ENCODE peak calls at places on chromosomes 1 and 21, in four cellular contexts. V is WTC11, R is K562, H is HepG2. N is an unnamed sample.

GRCh38 chr1:207670192-207670591 is 25.3 kb downstream of the CR1L start:
- DNase-seq in H (no peak), V (no peak), R (no peak), N (no peak)

GRCh38 chr1:205488074-205488723 is 16.3 kb upstream of the CDK18 start:
- DNase-seq in R (peak), H (peak), V (peak), N (peak)

GRCh38 chr1:161838362-161838761 is 72.2 kb downstream of the ATF6 start:
- DNase-seq in R (no peak), V (no peak), H (no peak), N (no peak)

GRCh38 chr1:239545466-239545865 is 159.1 kb downstream of the CHRM3 start:
- DNase-seq in R (no peak), H (no peak), V (no peak), N (no peak)

GRCh38 chr1:156152628-156153027 is 757 bp upstream of the SEMA4A start:
- DNase-seq in V (no peak), R (no peak), H (no peak), N (no peak)

GRCh38 chr1:147919881-147920280 is 8.3 kb upstream of the GPR89B start:
- DNase-seq in H (no peak), R (no peak), V (no peak), N (no peak)

GRCh38 chr1:48196168-48196716 is 26.3 kb upstream of the SLC5A9 start:
- DNase-seq in V (no peak), R (no peak), H (no peak), N (no peak)

GRCh38 chr21:35024071-35024420 is 25.1 kb downstream of the RUNX1 start:
- DNase-seq in R (no peak), V (no peak), H (peak), N (no peak)

GRCh38 chr1:17538428-17539130 is 919 bp upstream of the ARHGEF10L start:
- DNase-seq in V (peak), H (peak), R (no peak), N (peak)

GRCh38 chr1:182229907-182230522 is 161.6 kb downstream of the GLUL start:
- DNase-seq in R (no peak), H (no peak), V (no peak), N (no peak)

GRCh38 chr1:48246727-48247126 is 24.2 kb downstream of the SLC5A9 start:
- DNase-seq in H (no peak), R (no peak), V (no peak), N (no peak)

GRCh38 chr1:70033934-70034333 is 171.4 kb downstream of the LRRC40 start:
- DNase-seq in R (no peak), H (no peak), V (no peak), N (no peak)

GRCh38 chr1:154206212-154206611 is at the start of gene CFAP141:
- DNase-seq in H (no peak), R (peak), V (no peak), N (no peak)

GRCh38 chr21:44708213-44708865 is 3.0 kb downstream of the TSPEAR start:
- DNase-seq in V (no peak), R (no peak), H (no peak), N (no peak)

GRCh38 chr1:108200627-108201106 is 524 bp upstream of the SLC25A24 start:
- DNase-seq in H (peak), R (peak), V (no peak), N (peak)

GRCh38 chr1:108194051-108194450 is 6.1 kb downstream of the SLC25A24 start:
- DNase-seq in V (no peak), R (no peak), H (no peak), N (no peak)

GRCh38 chr1:108201682-108202081 is 1.5 kb upstream of the SLC25A24 start:
- DNase-seq in R (no peak), V (no peak), H (no peak), N (no peak)

GRCh38 chr1:108199781-108200626 is at the start of gene SLC25A24:
- DNase-seq in R (peak), V (peak), H (peak), N (peak)

DNA sequence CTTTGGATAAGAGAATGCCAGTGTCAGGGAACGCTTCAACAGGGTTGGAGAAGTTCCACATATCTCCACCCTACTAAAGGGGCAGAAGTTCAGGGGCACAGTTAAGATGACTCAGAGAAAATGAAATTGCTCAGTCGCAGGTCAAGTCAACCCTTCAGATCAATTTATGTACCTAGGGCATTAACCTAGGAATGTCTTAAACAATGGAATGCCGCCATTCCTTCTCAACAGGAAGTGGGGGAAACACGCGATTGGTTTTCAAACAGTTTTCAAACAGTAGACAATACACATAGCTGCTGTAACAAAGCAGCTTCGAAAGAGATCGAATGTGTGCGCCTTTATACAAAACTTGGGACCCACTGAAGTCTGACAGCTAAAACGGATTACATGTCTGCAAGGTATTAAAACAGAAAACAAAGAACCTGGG is 899 bp downstream of the SLC25A24 start:
- DNase-seq in V (no peak), H (peak), R (peak), N (no peak)
- TF ChIP-seq ELF4 in V (no peak), H (no peak), R (no peak), N (no peak)

DNA sequence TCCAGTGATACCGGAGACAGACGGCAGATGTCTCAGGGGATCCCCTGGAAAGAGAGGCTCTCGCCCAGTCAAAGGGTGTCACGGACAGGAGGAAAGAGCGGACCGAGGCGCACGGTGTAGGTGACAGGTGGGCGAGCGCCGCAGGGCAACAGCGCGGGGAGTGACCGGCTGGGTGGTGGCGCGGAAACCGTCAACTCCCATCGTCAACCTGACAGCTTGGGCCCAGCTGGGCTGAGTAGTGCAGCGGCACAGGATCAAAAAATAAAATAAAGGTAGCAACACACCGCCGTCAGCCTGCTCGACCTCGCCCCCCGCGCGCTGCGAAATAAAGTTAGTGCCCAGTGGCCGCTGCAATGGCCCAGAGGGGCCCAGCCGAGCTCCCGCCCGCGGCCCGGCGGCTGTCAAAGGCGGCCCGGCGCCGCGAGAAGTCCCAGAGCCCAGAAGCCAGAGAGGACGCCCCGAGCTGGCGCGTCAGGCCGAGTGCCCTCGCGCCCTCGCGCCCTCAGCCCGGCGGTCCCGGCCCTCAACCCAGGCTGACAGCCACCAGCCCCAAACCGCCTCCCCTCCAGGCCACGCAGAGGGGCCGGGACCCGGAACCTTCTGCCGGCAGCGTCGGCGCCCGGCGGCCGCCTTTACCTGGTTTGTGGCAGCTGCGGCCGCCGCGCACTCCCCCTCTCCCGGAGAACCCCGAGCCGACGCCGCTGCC is at the start of gene LYST:
- DNase-seq in H (peak), R (peak), V (peak), N (peak)
- TF ChIP-seq ELF4 in H (no peak), R (no peak), V (no peak), N (no peak)

GRCh38 chr1:67001682-67002425 is 52.1 kb downstream of the SLC35D1 start:
- DNase-seq in H (no peak), V (no peak), R (peak), N (no peak)

GRCh38 chr1:66999640-67000400 is 54.1 kb downstream of the SLC35D1 start:
- DNase-seq in H (no peak), V (no peak), R (no peak), N (no peak)

GRCh38 chr1:66993076-66993475 is 60.9 kb downstream of the SLC35D1 start:
- DNase-seq in V (no peak), R (no peak), H (no peak), N (no peak)

GRCh38 chr1:66998972-66999371 is 55.0 kb downstream of the SLC35D1 start:
- DNase-seq in R (no peak), V (no peak), H (no peak), N (no peak)

DNA sequence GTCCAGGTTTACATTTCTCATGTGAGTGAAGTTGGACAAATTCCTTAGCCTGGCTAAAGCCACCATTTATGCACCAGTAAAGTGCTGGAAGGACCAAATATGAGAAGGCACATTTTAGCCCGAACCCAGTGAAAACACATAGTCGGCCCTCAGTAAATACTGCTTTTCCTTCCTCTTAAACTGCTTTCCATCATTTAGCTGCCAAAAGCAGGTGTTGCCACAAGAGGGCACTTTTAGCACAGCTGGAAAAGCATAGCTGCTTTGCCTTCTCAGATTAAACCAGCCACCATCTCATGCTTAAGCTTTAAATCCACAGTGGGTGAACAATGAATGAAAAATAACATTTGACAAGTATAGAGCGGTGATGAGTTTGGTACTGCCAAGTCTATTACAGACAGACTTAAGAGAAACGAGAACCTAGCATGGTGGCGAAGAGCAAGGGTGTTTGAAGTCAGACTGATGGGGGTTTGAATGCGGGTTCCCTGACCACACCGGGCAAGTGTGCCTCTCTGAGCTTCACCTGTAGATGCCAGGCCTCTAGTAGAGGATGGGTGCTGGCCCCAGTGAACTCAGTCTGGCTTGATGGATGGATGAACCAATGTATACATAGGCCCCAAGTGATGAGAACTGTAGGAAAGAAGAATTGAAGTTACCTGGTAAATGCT is 57.8 kb downstream of the SLC35D1 start:
- DNase-seq in H (peak), V (peak), R (peak), N (peak)
- TF ChIP-seq ELF4 in H (no peak), V (no peak), R (no peak), N (no peak)

GRCh38 chr1:54070549-54070915 is 17.1 kb downstream of the TCEANC2 start:
- DNase-seq in H (peak), R (no peak), V (no peak), N (no peak)

GRCh38 chr1:54064244-54064643 is 10.8 kb downstream of the TCEANC2 start:
- DNase-seq in V (no peak), H (no peak), R (no peak), N (no peak)

DNA sequence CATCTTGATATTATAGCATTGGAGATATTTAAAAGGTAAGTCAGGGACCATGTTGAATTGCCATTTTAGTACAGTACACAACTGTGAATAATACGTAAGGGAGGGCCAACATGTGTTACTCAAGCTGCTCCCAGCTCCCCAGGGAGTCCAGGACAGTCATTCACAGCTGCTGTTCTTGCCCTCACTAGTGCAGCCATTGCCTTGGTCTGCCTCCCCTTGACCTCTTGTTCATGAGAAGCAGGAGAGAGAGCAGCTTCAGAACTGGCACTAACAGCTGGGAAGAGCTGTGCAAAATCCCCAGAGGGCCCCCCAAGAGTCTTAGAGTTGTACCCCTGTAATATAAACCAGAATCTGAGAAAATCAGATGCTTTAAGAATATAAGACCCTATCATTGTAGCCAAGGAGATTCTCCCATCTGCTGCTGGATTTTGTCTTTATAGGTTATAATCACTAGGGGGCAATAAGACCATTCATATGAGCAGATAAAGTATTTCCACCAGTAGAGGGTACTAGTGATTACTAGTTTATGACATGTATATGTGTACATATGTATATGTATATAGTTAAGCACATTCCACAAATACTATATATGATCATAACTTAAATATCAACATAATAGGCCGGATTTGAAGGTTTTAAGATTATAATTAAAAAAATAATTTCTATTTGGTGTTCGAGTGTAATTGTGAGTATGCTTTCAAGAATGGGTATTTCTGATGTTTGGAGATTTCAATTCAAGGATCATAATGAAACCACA is 16.6 kb downstream of the TCEANC2 start:
- DNase-seq in R (peak), V (no peak), H (peak), N (peak)
- TF ChIP-seq ELF4 in R (no peak), V (no peak), H (no peak), N (no peak)

N was measured in HEK293T.